ENCODE peak calls at places on chromosomes 11 and 22, in four cellular contexts. T, V, A and Y are unnamed samples.
A peak's percentile ranks its signal among the peaks of the same experiment; 100 is the strongest.

GRCh38 chr11:43825217-43825816 is 55.3 kb upstream of the ALKBH3 start:
- DNase-seq in T (no peak), V (no peak), A (no peak), Y (no peak)

GRCh38 chr11:116832350-116833290 is 2.9 kb downstream of the APOC3 start:
- DNase-seq in T (no peak), V (no peak), A (no peak), Y (no peak)

GRCh38 chr11:120747801-120748484 is 236.4 kb downstream of the GRIK4 start:
- DNase-seq in T (no peak), V (no peak), A (no peak), Y (no peak)

GRCh38 chr11:17406082-17406817 is 17.8 kb upstream of the KCNJ11 start:
- DNase-seq in T (no peak), V (no peak), A (no peak), Y (no peak)

GRCh38 chr22:49329636-49330035 is 498.0 kb downstream of the BRD1 start:
- DNase-seq in T (no peak), V (no peak), A (peak; percentile 16), Y (no peak)

GRCh38 chr11:119100960-119101349 is 698 bp downstream of the DPAGT1 start:
- DNase-seq in T (no peak), V (no peak), A (no peak), Y (no peak)

GRCh38 chr22:26394787-26395186 is 34.3 kb upstream of the ASPHD2 start:
- DNase-seq in T (no peak), V (no peak), A (no peak), Y (no peak)

GRCh38 chr22:49826603-49827306 is 918 bp downstream of the BRD1 start:
- DNase-seq in T (peak; percentile 47), V (peak; percentile 55), A (peak; percentile 80), Y (no peak)

GRCh38 chr22:39308614-39309363 is 10.6 kb downstream of the RPL3 start:
- DNase-seq in T (no peak), V (no peak), A (peak; percentile 69), Y (peak; percentile 78)

GRCh38 chr11:35267504-35267903 is 128.5 kb downstream of the CD44 start:
- DNase-seq in T (no peak), V (no peak), A (no peak), Y (peak; percentile 73)

GRCh38 chr22:37100589-37101127 is 8.9 kb downstream of the TMPRSS6 start:
- DNase-seq in T (peak; percentile 45), V (no peak), A (no peak), Y (no peak)

GRCh38 chr11:65395961-65396530 is 9.6 kb downstream of the FRMD8 start:
- DNase-seq in T (no peak), V (no peak), A (no peak), Y (no peak)

GRCh38 chr11:70517996-70518907 is 119.9 kb downstream of the CTTN start:
- DNase-seq in T (no peak), V (no peak), A (no peak), Y (peak; percentile 7)

GRCh38 chr11:120858740-120859139 is 165.2 kb upstream of the TBCEL start:
- DNase-seq in T (no peak), V (no peak), A (no peak), Y (no peak)

GRCh38 chr11:67648140-67648795 is 2.3 kb downstream of the ACY3 start:
- DNase-seq in T (peak; percentile 46), V (peak; percentile 58), A (no peak), Y (no peak)

GRCh38 chr22:22687638-22688500 is 43.5 kb downstream of the GGTLC2 start:
- DNase-seq in T (no peak), V (peak; percentile 24), A (no peak), Y (peak; percentile 12)

GRCh38 chr22:50189849-50190181 is 4.1 kb downstream of the TRABD start:
- DNase-seq in T (no peak), V (no peak), A (no peak), Y (no peak)

GRCh38 chr11:68117896-68118470 is 3.2 kb downstream of the CHKA start:
- DNase-seq in T (no peak), V (no peak), A (no peak), Y (no peak)

GRCh38 chr11:71240865-71241691 is 11.3 kb downstream of the SHANK2 start:
- DNase-seq in T (no peak), V (no peak), A (peak; percentile 76), Y (peak; percentile 81)

DNA sequence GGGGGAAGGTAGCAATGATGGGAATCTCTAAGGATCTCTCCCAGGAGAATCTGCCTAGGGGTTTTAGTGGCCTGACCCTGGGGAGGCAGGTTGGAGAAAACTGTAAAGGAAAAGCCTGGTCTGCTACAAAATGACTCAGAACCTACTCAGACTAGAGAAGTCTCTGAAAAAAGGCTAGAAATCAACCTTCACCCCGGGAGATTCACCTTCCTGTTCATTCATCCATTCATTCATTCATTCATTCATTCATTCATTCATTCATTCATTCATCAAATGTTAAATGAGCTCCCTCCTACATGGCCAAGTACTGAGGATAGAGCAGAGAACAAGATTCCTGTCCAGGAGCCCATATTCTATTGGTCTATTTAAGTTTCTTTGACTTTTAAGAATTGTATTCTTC is 8.9 kb upstream of the ANKK1 start:
- DNase-seq in T (no peak), V (no peak), A (no peak), Y (no peak)
- H3K4me3 ChIP-seq in T (no peak overlapping the region), V (no peak overlapping the region), A (no peak overlapping the region), Y (no peak overlapping the region)

GRCh38 chr11:115760528-115760837 is 256.3 kb upstream of the CADM1 start:
- DNase-seq in T (no peak), V (no peak), A (no peak), Y (no peak)
- H3K4me3 ChIP-seq in T (no peak overlapping the region), V (no peak overlapping the region), A (peak overlapping the region; percentile 72), Y (no peak overlapping the region)

DNA sequence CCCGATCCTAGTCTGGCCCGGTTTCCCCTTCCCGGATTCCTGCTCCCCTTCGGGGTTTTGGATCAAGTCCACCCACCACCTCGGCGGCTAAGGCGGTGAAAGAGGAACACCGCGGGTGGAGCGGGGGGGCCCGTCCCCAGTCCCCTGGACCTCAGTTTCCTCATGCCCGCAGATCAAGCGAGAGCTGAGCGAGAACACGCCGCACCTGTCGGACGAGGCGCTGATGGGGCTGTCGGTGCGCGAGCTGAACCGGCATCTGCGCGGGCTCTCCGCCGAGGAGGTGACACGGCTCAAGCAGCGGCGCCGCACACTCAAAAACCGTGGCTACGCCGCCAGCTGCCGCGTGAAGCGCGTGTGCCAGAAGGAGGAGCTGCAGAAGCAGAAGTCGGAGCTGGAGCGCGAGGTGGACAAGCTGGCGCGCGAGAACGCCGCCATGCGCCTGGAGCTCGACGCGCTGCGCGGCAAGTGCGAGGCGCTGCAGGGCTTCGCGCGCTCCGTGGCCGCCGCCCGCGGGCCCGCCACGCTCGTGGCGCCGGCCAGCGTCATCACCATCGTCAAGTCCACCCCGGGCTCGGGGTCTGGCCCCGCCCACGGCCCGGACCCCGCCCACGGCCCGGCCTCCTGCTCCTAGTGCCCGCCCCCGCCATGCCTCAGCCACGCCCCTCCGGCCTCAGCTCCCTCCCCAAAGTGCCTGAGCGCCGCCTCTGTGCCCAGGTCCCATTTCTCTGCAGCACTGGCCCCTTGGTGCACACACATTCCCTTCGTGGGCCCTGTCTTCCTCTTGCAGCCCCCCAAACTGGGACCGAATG is 12.7 kb downstream of the MAFF start:
- DNase-seq in T (peak; percentile 73), V (peak; percentile 69), A (peak; percentile 83), Y (no peak)
- H3K4me3 ChIP-seq in T (no peak overlapping the region), V (peak overlapping the region; percentile 30), A (peak overlapping the region; percentile 40), Y (peak overlapping the region; percentile 13)

DNA sequence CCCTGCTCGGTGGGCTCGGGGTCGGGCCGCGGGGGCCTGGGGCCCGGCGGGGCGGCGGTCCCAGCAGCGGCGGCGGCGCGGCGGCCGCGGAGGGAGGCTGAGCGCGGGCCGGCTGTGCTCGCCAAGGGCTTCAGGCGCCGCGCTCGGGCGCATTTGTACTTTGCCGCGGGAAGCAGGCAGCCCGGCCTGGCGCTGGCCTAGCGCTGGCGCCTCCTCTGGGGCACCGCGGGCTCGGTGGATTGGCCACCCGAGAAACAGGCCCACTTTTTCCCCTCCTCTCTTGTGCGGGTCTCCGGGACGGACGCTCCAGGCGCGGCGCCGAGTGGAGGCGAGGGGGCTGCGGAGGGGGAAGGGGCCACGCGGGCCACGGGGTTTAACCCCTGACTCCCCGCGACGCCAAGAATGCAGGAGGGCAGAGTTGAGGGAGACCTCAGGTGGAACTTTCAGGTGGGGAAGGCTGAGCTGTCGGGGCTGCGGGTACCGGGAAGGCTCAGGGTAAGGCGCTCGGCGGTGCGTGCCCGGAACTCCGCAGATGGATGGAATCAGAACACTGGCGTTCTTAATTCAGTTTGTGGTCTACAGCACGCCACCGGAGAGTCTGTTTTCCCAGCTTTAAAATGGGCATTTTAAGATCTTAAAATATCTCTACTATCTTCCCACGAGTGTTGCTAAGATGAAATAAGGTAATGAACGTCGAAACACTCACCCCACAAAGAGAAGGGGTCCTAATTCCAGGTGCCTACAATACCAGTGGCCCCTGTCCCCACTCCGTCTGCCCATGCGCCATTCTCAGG is at the start of gene CHRDL2:
- DNase-seq in T (no peak), V (no peak), A (no peak), Y (no peak)
- H3K4me3 ChIP-seq in T (no peak within 1 kb of the TSS), V (no peak within 1 kb of the TSS), A (peak within 1 kb of the TSS; percentile 34), Y (peak within 1 kb of the TSS; percentile 13)

GRCh38 chr11:110327508-110327907 is 31.1 kb upstream of the RDX start:
- DNase-seq in T (no peak), V (no peak), A (no peak), Y (no peak)
- H3K4me3 ChIP-seq in T (no peak overlapping the region), V (no peak overlapping the region), A (no peak overlapping the region), Y (no peak overlapping the region)

DNA sequence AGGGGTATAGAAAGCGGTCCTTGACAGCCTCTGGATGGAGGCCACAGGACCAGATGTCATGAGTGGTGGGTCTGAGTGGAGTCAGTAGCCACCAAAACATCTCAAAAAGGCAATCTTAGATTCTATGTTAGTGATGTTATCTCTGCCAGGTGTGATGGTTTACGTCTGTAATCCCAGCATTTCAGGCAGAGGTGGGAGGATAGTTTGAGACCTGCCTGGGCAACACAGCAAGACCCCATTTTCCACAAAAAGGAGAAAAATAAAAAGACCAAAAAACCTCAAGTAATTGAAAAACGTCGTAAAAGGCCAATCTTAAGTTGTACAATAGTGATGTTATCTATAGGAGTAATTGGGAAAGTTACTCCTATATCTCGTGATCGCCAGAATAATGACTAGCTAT is 3.7 kb upstream of the MTCH2 start:
- DNase-seq in T (no peak), V (no peak), A (no peak), Y (no peak)
- H3K4me3 ChIP-seq in T (no peak overlapping the region), V (no peak overlapping the region), A (no peak overlapping the region), Y (no peak overlapping the region)

DNA sequence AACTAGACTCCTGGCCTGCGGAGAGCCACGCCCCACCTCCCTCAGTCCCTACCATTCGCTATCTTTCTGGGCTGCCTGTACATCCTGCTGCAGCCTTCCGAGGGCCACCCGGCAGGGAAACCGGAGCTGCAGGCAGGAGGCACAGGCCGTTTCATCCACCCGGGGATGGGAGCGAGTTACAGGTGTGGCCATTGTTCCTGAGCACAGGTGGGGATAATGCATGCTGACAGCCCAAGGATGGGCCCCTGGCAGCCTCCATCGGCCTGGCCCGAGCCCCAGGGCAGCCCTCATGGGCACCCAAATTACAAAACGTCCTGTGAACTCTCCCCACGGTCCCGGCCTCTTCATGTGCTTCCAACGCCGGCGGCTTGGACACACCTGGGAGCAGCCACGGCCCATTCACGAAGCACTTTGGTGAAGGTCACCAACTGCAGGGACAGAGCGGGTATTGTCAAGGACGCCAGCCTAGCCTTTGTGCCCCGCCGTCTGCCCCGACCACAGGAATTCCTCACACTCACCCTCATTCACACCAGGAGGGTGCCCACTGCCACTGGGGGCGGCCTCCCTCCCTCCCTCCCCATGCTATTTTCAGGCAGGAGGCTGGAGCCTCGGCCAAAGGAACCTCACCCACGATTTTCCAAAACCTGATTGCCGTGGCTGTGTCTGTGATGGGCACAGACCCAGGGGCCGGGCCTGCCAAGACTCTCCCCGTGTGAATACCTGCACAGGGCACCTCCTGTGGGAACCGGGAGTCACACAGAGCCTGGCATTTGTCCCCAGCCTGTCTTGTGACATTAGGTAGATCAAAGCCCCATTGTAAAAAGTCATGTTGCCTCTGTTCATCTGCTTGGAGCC is 42.1 kb upstream of the MYEOV start:
- DNase-seq in T (no peak), V (no peak), A (no peak), Y (no peak)
- H3K4me3 ChIP-seq in T (no peak overlapping the region), V (no peak overlapping the region), A (no peak overlapping the region), Y (no peak overlapping the region)